ENCODE peak calls at places on chromosome 9, in six cellular contexts. One of them, this sample, is unnamed.
A peak's percentile ranks its signal among the peaks of the same experiment; 100 is the strongest.

GRCh38 chr9:121813811-121814210 is 162.4 kb downstream of the DAB2IP start:
- DNase-seq in mammary epithelial cell: no peak
- DNase-seq in SK-N-SH: no peak
- DNase-seq in upper lobe of right lung: peak; percentile 35
- DNase-seq in choroid plexus epithelial cell: no peak
- DNase-seq in psoas muscle: no peak
- DNase-seq in this sample: no peak

GRCh38 chr9:93826209-93826608 is 128.9 kb downstream of the BARX1 start:
- DNase-seq in mammary epithelial cell: no peak
- DNase-seq in SK-N-SH: no peak
- DNase-seq in upper lobe of right lung: peak; percentile 66
- DNase-seq in choroid plexus epithelial cell: no peak
- DNase-seq in psoas muscle: no peak
- DNase-seq in this sample: no peak

GRCh38 chr9:112885324-112885723 is 5.4 kb downstream of the SLC46A2 start:
- DNase-seq in mammary epithelial cell: no peak
- DNase-seq in SK-N-SH: no peak
- DNase-seq in upper lobe of right lung: no peak
- DNase-seq in choroid plexus epithelial cell: no peak
- DNase-seq in psoas muscle: no peak
- DNase-seq in this sample: no peak

GRCh38 chr9:112174965-112175795 is at the start of gene SUSD1:
- DNase-seq in mammary epithelial cell: no peak
- DNase-seq in SK-N-SH: peak; percentile 88
- DNase-seq in upper lobe of right lung: peak; percentile 76
- DNase-seq in choroid plexus epithelial cell: no peak
- DNase-seq in psoas muscle: peak; percentile 41
- DNase-seq in this sample: peak; percentile 41

GRCh38 chr9:136964171-136964689 is 12.2 kb downstream of the LCN12 start:
- DNase-seq in mammary epithelial cell: no peak
- DNase-seq in SK-N-SH: no peak
- DNase-seq in upper lobe of right lung: no peak
- DNase-seq in choroid plexus epithelial cell: no peak
- DNase-seq in psoas muscle: no peak
- DNase-seq in this sample: no peak

GRCh38 chr9:89243296-89244061 is 64.9 kb upstream of the SHC3 start:
- DNase-seq in mammary epithelial cell: no peak
- DNase-seq in SK-N-SH: no peak
- DNase-seq in upper lobe of right lung: no peak
- DNase-seq in choroid plexus epithelial cell: no peak
- DNase-seq in psoas muscle: no peak
- DNase-seq in this sample: no peak

GRCh38 chr9:116951588-116952433 is 264.7 kb downstream of the TRIM32 start:
- DNase-seq in mammary epithelial cell: peak; percentile 91
- DNase-seq in SK-N-SH: no peak
- DNase-seq in upper lobe of right lung: no peak
- DNase-seq in choroid plexus epithelial cell: peak; percentile 35
- DNase-seq in psoas muscle: no peak
- DNase-seq in this sample: no peak

GRCh38 chr9:107211331-107211730 is 71.7 kb upstream of the RAD23B start:
- DNase-seq in mammary epithelial cell: no peak
- DNase-seq in SK-N-SH: no peak
- DNase-seq in upper lobe of right lung: no peak
- DNase-seq in choroid plexus epithelial cell: no peak
- DNase-seq in psoas muscle: no peak
- DNase-seq in this sample: no peak

GRCh38 chr9:126474201-126474765 is 139.4 kb upstream of the LMX1B start:
- DNase-seq in mammary epithelial cell: no peak
- DNase-seq in SK-N-SH: no peak
- DNase-seq in upper lobe of right lung: no peak
- DNase-seq in choroid plexus epithelial cell: peak; percentile 76
- DNase-seq in psoas muscle: no peak
- DNase-seq in this sample: no peak

GRCh38 chr9:79489241-79490000 is 82.3 kb upstream of the TLE4 start:
- DNase-seq in mammary epithelial cell: peak; percentile 56
- DNase-seq in SK-N-SH: no peak
- DNase-seq in upper lobe of right lung: no peak
- DNase-seq in choroid plexus epithelial cell: peak; percentile 77
- DNase-seq in psoas muscle: no peak
- DNase-seq in this sample: no peak

DNA sequence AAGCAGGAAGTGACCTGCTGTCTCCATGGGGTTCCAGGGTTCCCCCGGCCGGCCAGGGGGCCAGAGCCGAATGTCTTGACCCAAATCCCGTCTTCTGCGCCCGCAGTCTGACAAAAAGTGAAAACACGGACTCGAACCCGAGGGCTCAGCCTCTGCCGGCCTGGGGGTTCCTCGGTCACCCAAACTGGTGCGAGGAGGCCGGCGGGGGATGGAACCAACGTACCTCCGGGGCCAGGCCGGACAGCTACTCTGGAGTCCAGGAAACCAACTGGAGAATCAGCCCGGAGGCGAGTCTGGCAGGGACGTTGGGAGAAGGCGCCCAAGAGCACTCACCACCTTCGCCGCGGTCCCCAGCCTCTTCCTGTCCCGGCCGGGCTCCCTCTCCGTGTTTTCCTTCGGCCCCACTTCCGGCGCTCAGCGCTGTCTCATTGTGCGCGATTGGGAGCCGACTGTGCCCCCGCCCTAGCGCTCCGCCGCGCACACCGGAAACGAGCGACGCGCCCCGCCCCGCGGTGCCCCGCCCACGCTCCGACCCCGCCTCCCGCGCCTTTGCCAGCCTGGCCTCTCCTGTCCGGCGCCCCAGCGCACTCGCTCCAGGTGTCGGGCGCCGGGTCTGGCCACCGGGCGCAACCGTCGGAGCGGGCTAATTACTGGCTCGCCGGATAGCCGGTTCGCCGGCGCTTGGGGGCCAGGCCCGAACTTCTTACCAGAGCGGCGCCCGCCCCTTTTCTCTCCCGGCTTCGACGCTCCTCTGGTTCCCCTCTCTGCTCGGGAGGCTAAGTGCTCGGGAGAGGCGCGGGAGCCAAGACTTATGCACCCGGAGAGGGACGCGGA is at the start of gene TUT7:
- DNase-seq in mammary epithelial cell: peak; percentile 98
- DNase-seq in SK-N-SH: peak; percentile 94
- DNase-seq in upper lobe of right lung: peak; percentile 98
- DNase-seq in choroid plexus epithelial cell: peak; percentile 97
- DNase-seq in psoas muscle: peak; percentile 96
- DNase-seq in this sample: peak; percentile 81
- TF ChIP-seq CTCF in mammary epithelial cell: no peak
- TF ChIP-seq CTCF in SK-N-SH: no peak
- TF ChIP-seq CTCF in upper lobe of right lung: no peak
- TF ChIP-seq CTCF in choroid plexus epithelial cell: no peak
- TF ChIP-seq CTCF in psoas muscle: no peak
- TF ChIP-seq CTCF in this sample: no peak

GRCh38 chr9:124794902-124795491 is 18.1 kb downstream of the OLFML2A start:
- DNase-seq in mammary epithelial cell: no peak
- DNase-seq in SK-N-SH: no peak
- DNase-seq in upper lobe of right lung: no peak
- DNase-seq in choroid plexus epithelial cell: no peak
- DNase-seq in psoas muscle: no peak
- DNase-seq in this sample: no peak
- TF ChIP-seq CTCF in mammary epithelial cell: peak; percentile 40
- TF ChIP-seq CTCF in SK-N-SH: no peak
- TF ChIP-seq CTCF in upper lobe of right lung: no peak
- TF ChIP-seq CTCF in choroid plexus epithelial cell: no peak
- TF ChIP-seq CTCF in psoas muscle: peak; percentile 18
- TF ChIP-seq CTCF in this sample: no peak

GRCh38 chr9:115226152-115226551 is 108.2 kb upstream of the TNC start:
- DNase-seq in mammary epithelial cell: no peak
- DNase-seq in SK-N-SH: no peak
- DNase-seq in upper lobe of right lung: no peak
- DNase-seq in choroid plexus epithelial cell: no peak
- DNase-seq in psoas muscle: no peak
- DNase-seq in this sample: no peak
- TF ChIP-seq CTCF in mammary epithelial cell: no peak
- TF ChIP-seq CTCF in SK-N-SH: no peak
- TF ChIP-seq CTCF in upper lobe of right lung: no peak
- TF ChIP-seq CTCF in choroid plexus epithelial cell: no peak
- TF ChIP-seq CTCF in psoas muscle: no peak
- TF ChIP-seq CTCF in this sample: peak; percentile 32

GRCh38 chr9:130528674-130529073 is 50.7 kb upstream of the FUBP3 start:
- DNase-seq in mammary epithelial cell: no peak
- DNase-seq in SK-N-SH: no peak
- DNase-seq in upper lobe of right lung: no peak
- DNase-seq in choroid plexus epithelial cell: no peak
- DNase-seq in psoas muscle: no peak
- DNase-seq in this sample: no peak

GRCh38 chr9:130527651-130528310 is 51.6 kb upstream of the FUBP3 start:
- DNase-seq in mammary epithelial cell: no peak
- DNase-seq in SK-N-SH: peak; percentile 14
- DNase-seq in upper lobe of right lung: no peak
- DNase-seq in choroid plexus epithelial cell: no peak
- DNase-seq in psoas muscle: no peak
- DNase-seq in this sample: no peak

GRCh38 chr9:130532426-130532825 is 47.0 kb upstream of the FUBP3 start:
- DNase-seq in mammary epithelial cell: peak; percentile 46
- DNase-seq in SK-N-SH: no peak
- DNase-seq in upper lobe of right lung: no peak
- DNase-seq in choroid plexus epithelial cell: no peak
- DNase-seq in psoas muscle: no peak
- DNase-seq in this sample: no peak

GRCh38 chr9:130531670-130532069 is 47.7 kb upstream of the FUBP3 start:
- DNase-seq in mammary epithelial cell: no peak
- DNase-seq in SK-N-SH: peak; percentile 74
- DNase-seq in upper lobe of right lung: no peak
- DNase-seq in choroid plexus epithelial cell: no peak
- DNase-seq in psoas muscle: no peak
- DNase-seq in this sample: no peak

GRCh38 chr9:130530932-130531331 is 48.4 kb upstream of the FUBP3 start:
- DNase-seq in mammary epithelial cell: no peak
- DNase-seq in SK-N-SH: no peak
- DNase-seq in upper lobe of right lung: no peak
- DNase-seq in choroid plexus epithelial cell: peak; percentile 58
- DNase-seq in psoas muscle: peak; percentile 54
- DNase-seq in this sample: no peak
- TF ChIP-seq CTCF in mammary epithelial cell: no peak
- TF ChIP-seq CTCF in SK-N-SH: no peak
- TF ChIP-seq CTCF in upper lobe of right lung: no peak
- TF ChIP-seq CTCF in choroid plexus epithelial cell: no peak
- TF ChIP-seq CTCF in psoas muscle: no peak
- TF ChIP-seq CTCF in this sample: no peak

GRCh38 chr9:125121156-125121555 is 22.2 kb downstream of the SCAI start:
- DNase-seq in mammary epithelial cell: peak; percentile 6
- DNase-seq in SK-N-SH: no peak
- DNase-seq in upper lobe of right lung: no peak
- DNase-seq in choroid plexus epithelial cell: no peak
- DNase-seq in psoas muscle: no peak
- DNase-seq in this sample: no peak

GRCh38 chr9:125125523-125125922 is 17.8 kb downstream of the SCAI start:
- DNase-seq in mammary epithelial cell: no peak
- DNase-seq in SK-N-SH: no peak
- DNase-seq in upper lobe of right lung: no peak
- DNase-seq in choroid plexus epithelial cell: no peak
- DNase-seq in psoas muscle: no peak
- DNase-seq in this sample: no peak

GRCh38 chr9:125119643-125120286 is 23.6 kb downstream of the SCAI start:
- DNase-seq in mammary epithelial cell: no peak
- DNase-seq in SK-N-SH: peak; percentile 64
- DNase-seq in upper lobe of right lung: no peak
- DNase-seq in choroid plexus epithelial cell: peak; percentile 21
- DNase-seq in psoas muscle: no peak
- DNase-seq in this sample: no peak
- TF ChIP-seq CTCF in mammary epithelial cell: no peak
- TF ChIP-seq CTCF in SK-N-SH: peak; percentile 41
- TF ChIP-seq CTCF in upper lobe of right lung: no peak
- TF ChIP-seq CTCF in choroid plexus epithelial cell: peak; percentile 22
- TF ChIP-seq CTCF in psoas muscle: no peak
- TF ChIP-seq CTCF in this sample: no peak

DNA sequence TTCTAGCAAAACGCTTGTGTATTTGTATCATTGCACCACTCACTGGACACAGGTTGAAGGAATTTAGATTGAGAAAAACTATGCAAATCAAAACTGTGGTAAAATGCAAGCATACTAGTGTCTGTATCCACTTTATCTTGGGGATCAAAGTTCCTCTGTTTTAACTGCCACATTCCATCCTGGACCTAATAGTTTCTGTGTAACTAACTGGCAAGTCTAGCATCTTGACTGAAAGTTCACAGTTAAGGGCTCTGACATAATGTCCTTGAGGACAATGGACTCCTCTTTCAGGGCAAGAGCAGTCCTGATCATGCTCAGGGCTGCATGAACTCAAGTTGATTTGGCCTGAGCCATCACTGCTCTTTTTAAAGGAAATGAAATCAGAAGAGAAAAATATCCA is 30.7 kb downstream of the NFIB start:
- DNase-seq in mammary epithelial cell: no peak
- DNase-seq in SK-N-SH: no peak
- DNase-seq in upper lobe of right lung: no peak
- DNase-seq in choroid plexus epithelial cell: peak; percentile 42
- DNase-seq in psoas muscle: no peak
- DNase-seq in this sample: no peak
- TF ChIP-seq CTCF in mammary epithelial cell: no peak
- TF ChIP-seq CTCF in SK-N-SH: no peak
- TF ChIP-seq CTCF in upper lobe of right lung: no peak
- TF ChIP-seq CTCF in choroid plexus epithelial cell: no peak
- TF ChIP-seq CTCF in psoas muscle: no peak
- TF ChIP-seq CTCF in this sample: no peak